ENCODE peak calls at places on chromosomes 11 and 22, in seven cellular contexts. F, S, B, D, J, Y and E are unnamed samples.

GRCh38 chr22:45919504-45920286 is 57.3 kb downstream of the WNT7B start:
- DNase-seq in F (no peak), S (no peak), B (peak; percentile 86), D (no peak), J (no peak), Y (no peak), E (no peak)

GRCh38 chr22:28793976-28794584 is 6.3 kb downstream of the XBP1 start:
- DNase-seq in F (no peak), S (no peak), B (no peak), D (no peak), J (no peak), Y (no peak), E (no peak)

GRCh38 chr11:128686745-128687177 is 7.1 kb upstream of the FLI1 start:
- DNase-seq in F (peak; percentile 64), S (peak; percentile 48), B (peak; percentile 80), D (peak; percentile 54), J (no peak), Y (no peak), E (no peak)

GRCh38 chr22:17199131-17199731 is 20.0 kb downstream of the ADA2 start:
- DNase-seq in F (no peak), S (no peak), B (no peak), D (peak; percentile 55), J (no peak), Y (peak; percentile 19), E (no peak)

GRCh38 chr22:31393890-31394289 is 5.5 kb upstream of the DRG1 start:
- DNase-seq in F (no peak), S (no peak), B (no peak), D (no peak), J (no peak), Y (no peak), E (no peak)

GRCh38 chr11:87013852-87014251 is 23.9 kb upstream of the TMEM135 start:
- DNase-seq in F (no peak), S (no peak), B (no peak), D (no peak), J (no peak), Y (no peak), E (no peak)

GRCh38 chr11:1353383-1354124 is 36.2 kb upstream of the BRSK2 start:
- DNase-seq in F (no peak), S (no peak), B (peak; percentile 64), D (no peak), J (no peak), Y (no peak), E (no peak)

GRCh38 chr11:113504071-113504470 is 28.9 kb upstream of the DRD2 start:
- DNase-seq in F (no peak), S (no peak), B (no peak), D (no peak), J (no peak), Y (no peak), E (no peak)

GRCh38 chr22:39181778-39182177 is 29.3 kb upstream of the CBX7 start:
- DNase-seq in F (no peak), S (no peak), B (no peak), D (no peak), J (no peak), Y (no peak), E (no peak)

GRCh38 chr22:47057916-47058585 is 295.6 kb downstream of the TBC1D22A start:
- DNase-seq in F (no peak), S (no peak), B (peak; percentile 53), D (no peak), J (no peak), Y (no peak), E (no peak)

GRCh38 chr22:49023161-49023878 is 804.4 kb downstream of the BRD1 start:
- DNase-seq in F (no peak), S (no peak), B (peak; percentile 60), D (no peak), J (no peak), Y (no peak), E (no peak)

GRCh38 chr11:126816655-126817054 is 183.9 kb downstream of the KIRREL3 start:
- DNase-seq in F (no peak), S (no peak), B (no peak), D (peak; percentile 46), J (no peak), Y (no peak), E (no peak)

GRCh38 chr11:65640483-65641207 is 2.7 kb downstream of the SIPA1 start:
- DNase-seq in F (peak; percentile 62), S (no peak), B (peak; percentile 80), D (no peak), J (no peak), Y (peak; percentile 70), E (no peak)

GRCh38 chr11:19723572-19724342 is 11.1 kb downstream of the NAV2 start:
- DNase-seq in F (peak; percentile 58), S (no peak), B (peak; percentile 70), D (peak; percentile 80), J (peak; percentile 67), Y (peak; percentile 71), E (no peak)

GRCh38 chr11:64371201-64371600 is 12.2 kb downstream of the RPS6KA4 start:
- DNase-seq in F (no peak), S (no peak), B (no peak), D (no peak), J (no peak), Y (no peak), E (no peak)

GRCh38 chr11:128367573-128367972 is 219.8 kb downstream of the ETS1 start:
- DNase-seq in F (no peak), S (no peak), B (no peak), D (no peak), J (no peak), Y (no peak), E (no peak)

GRCh38 chr22:33139937-33140336 is 81.8 kb upstream of the SYN3 start:
- DNase-seq in F (no peak), S (no peak), B (no peak), D (no peak), J (no peak), Y (no peak), E (no peak)

GRCh38 chr11:125886997-125887372 is 483 bp upstream of the HYLS1 start:
- DNase-seq in F (peak; percentile 62), S (no peak), B (peak; percentile 76), D (peak; percentile 8), J (peak; percentile 57), Y (no peak), E (peak; percentile 31)

GRCh38 chr11:69295995-69296889 is 2.3 kb downstream of the MYEOV start:
- DNase-seq in F (no peak), S (no peak), B (peak; percentile 76), D (no peak), J (peak; percentile 96), Y (peak; percentile 40), E (peak; percentile 55)

GRCh38 chr11:118258410-118258809 is 5.7 kb downstream of the MPZL2 start:
- DNase-seq in F (peak; percentile 42), S (no peak), B (no peak), D (no peak), J (peak; percentile 23), Y (no peak), E (no peak)

GRCh38 chr11:134529212-134530096 is 117.4 kb upstream of the B3GAT1 start:
- DNase-seq in F (no peak), S (no peak), B (peak; percentile 53), D (no peak), J (no peak), Y (no peak), E (no peak)

GRCh38 chr22:39960791-39961746 is 872 bp downstream of the TMA7B start:
- DNase-seq in F (peak; percentile 91), S (peak; percentile 66), B (no peak), D (peak; percentile 78), J (peak; percentile 80), Y (no peak), E (no peak)

GRCh38 chr22:23622634-23623033 is 9.5 kb downstream of the DRICH1 start:
- DNase-seq in F (no peak), S (no peak), B (no peak), D (no peak), J (no peak), Y (no peak), E (no peak)

GRCh38 chr11:86688398-86689179 is 16.2 kb upstream of the ME3 start:
- DNase-seq in F (no peak), S (peak; percentile 29), B (no peak), D (peak; percentile 51), J (no peak), Y (no peak), E (no peak)

GRCh38 chr11:26276798-26277424 is 55.0 kb upstream of the ANO3 start:
- DNase-seq in F (peak; percentile 56), S (peak; percentile 8), B (no peak), D (peak; percentile 71), J (peak; percentile 66), Y (no peak), E (no peak)

GRCh38 chr11:10350341-10350740 is 45.5 kb downstream of the ADM start:
- DNase-seq in F (no peak), S (no peak), B (no peak), D (peak; percentile 72), J (peak; percentile 75), Y (no peak), E (peak; percentile 50)

GRCh38 chr11:19071255-19071654 is 10.7 kb upstream of the MRGPRX2 start:
- DNase-seq in F (peak; percentile 69), S (peak; percentile 42), B (peak; percentile 81), D (peak; percentile 90), J (peak; percentile 90), Y (peak; percentile 37), E (peak; percentile 39)

GRCh38 chr11:86990079-86990478 is 34.9 kb upstream of the FZD4 start:
- DNase-seq in F (no peak), S (no peak), B (no peak), D (peak; percentile 51), J (no peak), Y (no peak), E (no peak)

GRCh38 chr11:117180020-117180419 is 1.5 kb downstream of the SIDT2 start:
- DNase-seq in F (no peak), S (no peak), B (no peak), D (peak; percentile 48), J (no peak), Y (no peak), E (no peak)

GRCh38 chr11:31958086-31958735 is 132.7 kb upstream of the RCN1 start:
- DNase-seq in F (peak; percentile 66), S (peak; percentile 45), B (peak; percentile 77), D (peak; percentile 88), J (peak; percentile 50), Y (peak; percentile 65), E (peak; percentile 19)

GRCh38 chr11:123544631-123545375 is 109.6 kb downstream of the SCN3B start:
- DNase-seq in F (no peak), S (no peak), B (no peak), D (no peak), J (no peak), Y (peak; percentile 56), E (no peak)

GRCh38 chr11:13134886-13135285 is 125.8 kb downstream of the RASSF10 start:
- DNase-seq in F (no peak), S (no peak), B (no peak), D (no peak), J (no peak), Y (no peak), E (no peak)

GRCh38 chr11:43576834-43577521 is 103.6 kb upstream of the HSD17B12 start:
- DNase-seq in F (peak; percentile 58), S (no peak), B (no peak), D (peak; percentile 73), J (peak; percentile 54), Y (no peak), E (no peak)

GRCh38 chr11:79535606-79536005 is 94.8 kb upstream of the TENM4 start:
- DNase-seq in F (no peak), S (no peak), B (no peak), D (no peak), J (no peak), Y (no peak), E (no peak)

GRCh38 chr11:14101388-14101787 is 138.9 kb downstream of the SPON1 start:
- DNase-seq in F (no peak), S (no peak), B (no peak), D (no peak), J (no peak), Y (no peak), E (no peak)

GRCh38 chr11:65862941-65863888 is 3.0 kb downstream of the MUS81 start:
- DNase-seq in F (no peak), S (no peak), B (peak; percentile 60), D (no peak), J (no peak), Y (no peak), E (no peak)

GRCh38 chr22:30249049-30250038 is 2.8 kb upstream of the LIF start:
- DNase-seq in F (no peak), S (no peak), B (no peak), D (peak; percentile 42), J (no peak), Y (no peak), E (no peak)